ENCODE peak calls at places on chromosomes 1 and 21, in six cellular contexts. Y is neural crest cell; P is CD8-positive, alpha-beta T cell; K is Peyer's patch; X is uterus; J is Calu3. E is an unnamed sample.

GRCh38 chr1:220701974-220702373 is 11.8 kb downstream of the C1orf115 start:
- DNase-seq in Y (no peak), P (no peak), K (no peak), X (no peak), J (no peak), E (no peak)

GRCh38 chr1:201191723-201192477 is 1.3 kb downstream of the IGFN1 start:
- DNase-seq in Y (no peak), P (no peak), K (no peak), X (peak), J (no peak), E (no peak)

GRCh38 chr1:108828074-108828961 is 28.6 kb downstream of the AKNAD1 start:
- DNase-seq in Y (peak), P (peak), K (peak), X (peak), J (peak), E (peak)

GRCh38 chr1:43232482-43232881 is 37.3 kb upstream of the TMEM125 start:
- DNase-seq in Y (no peak), P (peak), K (no peak), X (no peak), J (no peak), E (peak)

GRCh38 chr1:202286622-202287097 is 55.1 kb downstream of the UBE2T start:
- DNase-seq in Y (no peak), P (no peak), K (no peak), X (no peak), J (no peak), E (no peak)

GRCh38 chr1:11761988-11762406 is at the start of gene C1orf167:
- DNase-seq in Y (peak), P (no peak), K (no peak), X (no peak), J (no peak), E (no peak)

GRCh38 chr1:232676307-232676706 is 46.4 kb upstream of the SIPA1L2 start:
- DNase-seq in Y (no peak), P (no peak), K (no peak), X (no peak), J (no peak), E (no peak)

GRCh38 chr1:56570924-56571372 is 8.4 kb downstream of the PLPP3 start:
- DNase-seq in Y (no peak), P (no peak), K (no peak), X (no peak), J (no peak), E (no peak)

GRCh38 chr1:5632226-5632625 is 360.0 kb downstream of the NPHP4 start:
- DNase-seq in Y (no peak), P (peak), K (no peak), X (no peak), J (no peak), E (no peak)

GRCh38 chr1:175554586-175554985 is 188.8 kb downstream of the TNR start:
- DNase-seq in Y (no peak), P (no peak), K (no peak), X (no peak), J (no peak), E (no peak)

GRCh38 chr21:23307065-23307464 is 2300.2 kb downstream of the MRPL39 start:
- DNase-seq in Y (no peak), P (no peak), K (no peak), X (no peak), J (no peak), E (no peak)

GRCh38 chr1:203120325-203121138 is 7.0 kb upstream of the ADORA1 start:
- DNase-seq in Y (no peak), P (peak), K (peak), X (no peak), J (no peak), E (no peak)

GRCh38 chr1:79551321-79551720 is 544.8 kb upstream of the ADGRL4 start:
- DNase-seq in Y (no peak), P (no peak), K (no peak), X (no peak), J (no peak), E (no peak)

GRCh38 chr1:33576821-33577599 is 104.6 kb downstream of the ZSCAN20 start:
- DNase-seq in Y (no peak), P (no peak), K (no peak), X (no peak), J (no peak), E (no peak)

GRCh38 chr21:17003221-17003620 is 509.6 kb upstream of the CXADR start:
- DNase-seq in Y (no peak), P (no peak), K (no peak), X (no peak), J (no peak), E (no peak)

GRCh38 chr1:158146739-158147138 is 34.0 kb upstream of the CD1D start:
- DNase-seq in Y (no peak), P (no peak), K (no peak), X (no peak), J (no peak), E (no peak)

GRCh38 chr1:17189632-17190525 is 15.0 kb upstream of the PADI1 start:
- DNase-seq in Y (no peak), P (no peak), K (peak), X (no peak), J (peak), E (no peak)

GRCh38 chr1:17118268-17118667 is 983 bp downstream of the PADI2 start:
- DNase-seq in Y (no peak), P (no peak), K (no peak), X (no peak), J (no peak), E (no peak)

GRCh38 chr21:16522512-16522911 is 792.7 kb downstream of the USP25 start:
- DNase-seq in Y (no peak), P (no peak), K (no peak), X (no peak), J (no peak), E (no peak)

GRCh38 chr1:46480959-46481646 is 8.5 kb upstream of the DMBX1 start:
- DNase-seq in Y (no peak), P (no peak), K (no peak), X (no peak), J (no peak), E (no peak)

GRCh38 chr1:234325878-234326492 is 47.3 kb upstream of the COA6 start:
- DNase-seq in Y (no peak), P (no peak), K (no peak), X (no peak), J (no peak), E (no peak)

GRCh38 chr1:3690282-3691065 is 38.2 kb downstream of the TP73 start:
- DNase-seq in Y (no peak), P (no peak), K (no peak), X (no peak), J (no peak), E (no peak)

GRCh38 chr1:112711672-112712071 is 3.5 kb downstream of the PPM1J start:
- DNase-seq in Y (no peak), P (no peak), K (no peak), X (no peak), J (no peak), E (no peak)

GRCh38 chr21:37047079-37047478 is 25.8 kb downstream of the PIGP start:
- DNase-seq in Y (no peak), P (no peak), K (peak), X (no peak), J (peak), E (no peak)

GRCh38 chr1:39990428-39990827 is 35.5 kb downstream of the MFSD2A start:
- DNase-seq in Y (no peak), P (no peak), K (no peak), X (no peak), J (no peak), E (no peak)

GRCh38 chr1:43821471-43821870 is 112.1 kb upstream of the ARTN start:
- DNase-seq in Y (no peak), P (no peak), K (no peak), X (no peak), J (no peak), E (no peak)

GRCh38 chr1:1357871-1358432 is 403 bp downstream of the MXRA8 start:
- DNase-seq in Y (no peak), P (no peak), K (no peak), X (no peak), J (no peak), E (peak)

GRCh38 chr1:170518185-170518834 is 13.7 kb upstream of the GORAB start:
- DNase-seq in Y (no peak), P (no peak), K (no peak), X (no peak), J (no peak), E (no peak)

GRCh38 chr1:189658381-189658780 is 819.3 kb downstream of the BRINP3 start:
- DNase-seq in Y (no peak), P (no peak), K (no peak), X (no peak), J (no peak), E (no peak)

GRCh38 chr21:46207006-46207919 is 21.3 kb downstream of the LSS start:
- DNase-seq in Y (no peak), P (no peak), K (no peak), X (no peak), J (no peak), E (no peak)

GRCh38 chr21:34613679-34614442 is 1.1 kb downstream of the RCAN1 start:
- DNase-seq in Y (no peak), P (no peak), K (no peak), X (no peak), J (peak), E (no peak)

GRCh38 chr1:115255154-115255553 is 82.9 kb downstream of the NGF start:
- DNase-seq in Y (no peak), P (no peak), K (no peak), X (no peak), J (no peak), E (no peak)

GRCh38 chr1:181087400-181087901 is 1.0 kb upstream of the IER5 start:
- DNase-seq in Y (no peak), P (no peak), K (peak), X (no peak), J (no peak), E (no peak)

GRCh38 chr1:235632538-235633219 is 16.9 kb downstream of the GNG4 start:
- DNase-seq in Y (no peak), P (no peak), K (peak), X (no peak), J (no peak), E (no peak)

GRCh38 chr1:39573736-39574624 is 2.6 kb downstream of the PABPC4 start:
- DNase-seq in Y (no peak), P (no peak), K (no peak), X (no peak), J (no peak), E (no peak)

GRCh38 chr1:36162680-36163079 is 6.7 kb downstream of the MAP7D1 start:
- DNase-seq in Y (no peak), P (no peak), K (no peak), X (no peak), J (no peak), E (no peak)

GRCh38 chr1:831522-831921 is 92.2 kb upstream of the SAMD11 start:
- DNase-seq in Y (no peak), P (no peak), K (no peak), X (no peak), J (no peak), E (no peak)

GRCh38 chr21:36848875-36849274 is 117.6 kb downstream of the HLCS start:
- DNase-seq in Y (no peak), P (no peak), K (no peak), X (no peak), J (no peak), E (no peak)

GRCh38 chr1:38101037-38101782 is 54.6 kb upstream of the POU3F1 start:
- DNase-seq in Y (no peak), P (no peak), K (no peak), X (no peak), J (no peak), E (no peak)

GRCh38 chr1:241499910-241500309 is 19.6 kb downstream of the FH start:
- DNase-seq in Y (no peak), P (no peak), K (no peak), X (no peak), J (peak), E (no peak)

DNA sequence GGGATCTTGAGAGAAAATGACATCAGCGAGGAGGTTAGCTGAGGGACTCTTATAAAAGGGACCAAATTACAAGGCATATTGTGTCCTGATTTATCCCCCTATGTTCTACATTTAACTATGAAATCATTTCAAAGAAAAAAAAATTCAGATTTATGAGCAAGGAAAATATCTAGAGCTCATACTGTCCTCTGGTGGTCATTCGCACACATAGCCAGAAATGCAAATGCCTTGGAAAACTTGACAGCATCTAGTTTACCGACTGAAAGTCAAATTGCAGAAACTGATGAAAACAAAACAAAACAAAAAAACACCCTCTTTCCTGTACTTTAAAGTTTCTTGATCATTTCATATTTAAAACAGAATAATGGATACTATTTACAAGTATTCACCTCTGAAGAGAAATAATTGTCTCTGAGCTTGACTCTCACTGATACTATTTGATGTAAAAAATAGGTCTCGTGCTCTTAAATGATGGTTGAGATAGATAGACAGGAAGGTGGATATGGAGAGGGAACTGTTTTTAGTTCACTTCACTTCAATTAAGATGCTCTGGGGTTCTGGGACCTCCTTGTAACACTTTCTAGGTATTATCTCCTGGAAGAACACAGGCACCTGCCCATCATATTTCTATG is 253.8 kb downstream of the PCP4 start:
- DNase-seq in Y (no peak), P (no peak), K (no peak), X (no peak), J (no peak), E (no peak)
- TF ChIP-seq CTCF in Y (peak), P (no peak), K (peak), X (peak), J (peak), E (peak)

GRCh38 chr1:156838972-156839371 is 19.9 kb downstream of the INSRR start:
- DNase-seq in Y (peak), P (peak), K (peak), X (no peak), J (peak), E (no peak)
- TF ChIP-seq CTCF in Y (peak), P (peak), K (peak), X (peak), J (peak), E (peak)

GRCh38 chr1:58849556-58849955 is 65.7 kb upstream of the JUN start:
- DNase-seq in Y (no peak), P (no peak), K (no peak), X (no peak), J (no peak), E (no peak)

GRCh38 chr1:58845947-58846346 is 62.1 kb upstream of the JUN start:
- DNase-seq in Y (no peak), P (no peak), K (no peak), X (no peak), J (no peak), E (no peak)

GRCh38 chr1:58844176-58844575 is 60.3 kb upstream of the JUN start:
- DNase-seq in Y (no peak), P (no peak), K (no peak), X (no peak), J (no peak), E (no peak)

GRCh38 chr1:58852731-58853485 is 69.1 kb upstream of the JUN start:
- DNase-seq in Y (peak), P (no peak), K (no peak), X (no peak), J (no peak), E (no peak)

DNA sequence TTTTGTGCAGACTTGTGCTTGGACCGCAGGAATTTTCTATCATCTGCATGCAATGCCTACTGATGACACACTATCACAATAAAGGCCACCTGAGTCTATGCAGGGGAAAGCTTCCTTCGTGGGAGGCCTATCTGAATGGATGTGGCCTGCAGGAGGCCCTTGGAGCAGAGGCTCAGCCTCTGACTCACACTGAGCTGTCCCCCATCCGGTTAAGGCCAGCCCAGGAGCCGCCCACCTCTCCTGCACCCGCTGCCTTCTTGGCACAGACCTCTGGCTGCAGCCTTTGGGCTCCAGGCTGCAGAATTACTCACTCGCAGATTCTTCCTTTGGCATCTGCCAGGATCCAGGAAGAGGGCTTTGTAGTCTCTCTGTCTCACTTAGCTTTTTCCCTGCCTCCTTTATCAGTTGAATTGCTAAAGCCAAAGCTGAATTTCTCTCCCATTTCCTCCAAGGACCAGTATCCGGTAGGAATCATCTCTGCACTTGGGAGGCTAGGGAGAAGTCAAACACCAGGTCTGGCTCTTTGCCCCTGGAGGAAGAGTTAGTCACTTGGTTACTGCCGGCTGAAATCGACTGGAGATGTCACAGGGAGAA is 65.1 kb upstream of the JUN start:
- DNase-seq in Y (no peak), P (no peak), K (peak), X (peak), J (peak), E (no peak)
- TF ChIP-seq CTCF in Y (no peak), P (no peak), K (peak), X (no peak), J (peak), E (no peak)

GRCh38 chr1:70143052-70143659 is 62.2 kb downstream of the LRRC40 start:
- DNase-seq in Y (no peak), P (no peak), K (no peak), X (no peak), J (no peak), E (no peak)
- TF ChIP-seq CTCF in Y (no peak), P (no peak), K (no peak), X (no peak), J (no peak), E (no peak)

DNA sequence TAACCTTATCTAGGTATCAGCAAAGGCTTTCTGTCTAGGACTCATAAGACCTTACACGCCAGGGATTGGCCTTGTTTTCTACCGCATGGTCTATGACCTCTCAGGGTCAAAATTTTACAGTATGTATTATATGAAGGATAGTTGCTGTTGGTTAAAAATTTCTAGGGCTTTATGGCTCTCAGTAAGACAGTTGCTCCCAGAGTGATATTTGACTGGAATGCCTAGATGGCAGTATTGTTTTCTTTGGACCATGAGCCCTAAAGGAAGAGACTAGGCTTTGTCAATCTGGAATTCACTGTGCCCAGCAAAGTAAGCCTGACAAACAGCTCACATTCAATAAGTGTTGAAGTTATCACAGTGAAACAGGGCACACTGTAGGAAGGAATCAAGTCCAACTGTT is 37.6 kb downstream of the C1orf87 start:
- DNase-seq in Y (no peak), P (no peak), K (no peak), X (no peak), J (no peak), E (no peak)
- TF ChIP-seq CTCF in Y (no peak), P (no peak), K (no peak), X (no peak), J (no peak), E (no peak)

GRCh38 chr1:42035830-42036604 is 117.2 kb upstream of the GUCA2B start:
- DNase-seq in Y (peak), P (peak), K (peak), X (peak), J (peak), E (peak)
- TF ChIP-seq CTCF in Y (no peak), P (no peak), K (no peak), X (no peak), J (no peak), E (no peak)

GRCh38 chr1:74197657-74198552 is at the start of the genes FPGT and LRRIQ3:
- DNase-seq in Y (peak), P (peak), K (peak), X (peak), J (peak), E (peak)
- TF ChIP-seq CTCF in Y (no peak), P (no peak), K (no peak), X (no peak), J (no peak), E (no peak)